ENCODE peak calls at places on chromosomes 2 and 18, in six cellular contexts. One of them, this sample, is unnamed.

GRCh38 chr2:204691911-204692510 is 146.7 kb downstream of the PARD3B start:
- DNase-seq in CD8-positive, alpha-beta T cell: no peak
- DNase-seq in HepG2: peak; percentile 75
- DNase-seq in breast epithelium: peak; percentile 55
- DNase-seq in lower lobe of right lung: no peak
- DNase-seq in psoas muscle: no peak
- DNase-seq in this sample: peak; percentile 58

GRCh38 chr2:62587616-62588015 is 81.6 kb upstream of the TMEM17 start:
- DNase-seq in CD8-positive, alpha-beta T cell: no peak
- DNase-seq in HepG2: no peak
- DNase-seq in lower lobe of right lung: no peak
- DNase-seq in breast epithelium: no peak
- DNase-seq in psoas muscle: no peak
- DNase-seq in this sample: no peak

GRCh38 chr2:43344911-43345373 is 118.5 kb upstream of the ZFP36L2 start:
- DNase-seq in CD8-positive, alpha-beta T cell: no peak
- DNase-seq in breast epithelium: no peak
- DNase-seq in HepG2: no peak
- DNase-seq in lower lobe of right lung: no peak
- DNase-seq in psoas muscle: no peak
- DNase-seq in this sample: no peak

GRCh38 chr2:151482310-151482709 is 72.6 kb downstream of the RIF1 start:
- DNase-seq in CD8-positive, alpha-beta T cell: no peak
- DNase-seq in lower lobe of right lung: peak; percentile 51
- DNase-seq in HepG2: no peak
- DNase-seq in breast epithelium: no peak
- DNase-seq in psoas muscle: no peak
- DNase-seq in this sample: no peak

GRCh38 chr18:3903341-3903740 is 453.4 kb downstream of the TGIF1 start:
- DNase-seq in breast epithelium: no peak
- DNase-seq in lower lobe of right lung: no peak
- DNase-seq in CD8-positive, alpha-beta T cell: no peak
- DNase-seq in HepG2: no peak
- DNase-seq in psoas muscle: no peak
- DNase-seq in this sample: no peak

GRCh38 chr18:62183578-62184195 is 3.2 kb downstream of the PIGN start:
- DNase-seq in HepG2: peak; percentile 44
- DNase-seq in breast epithelium: no peak
- DNase-seq in CD8-positive, alpha-beta T cell: peak; percentile 18
- DNase-seq in psoas muscle: no peak
- DNase-seq in lower lobe of right lung: no peak
- DNase-seq in this sample: peak; percentile 6

GRCh38 chr18:54710519-54711281 is 117.6 kb upstream of the RAB27B start:
- DNase-seq in HepG2: no peak
- DNase-seq in psoas muscle: no peak
- DNase-seq in CD8-positive, alpha-beta T cell: no peak
- DNase-seq in breast epithelium: no peak
- DNase-seq in lower lobe of right lung: no peak
- DNase-seq in this sample: no peak

GRCh38 chr2:120620025-120620793 is 115.5 kb upstream of the GLI2 start:
- DNase-seq in psoas muscle: no peak
- DNase-seq in HepG2: no peak
- DNase-seq in lower lobe of right lung: no peak
- DNase-seq in breast epithelium: no peak
- DNase-seq in CD8-positive, alpha-beta T cell: no peak
- DNase-seq in this sample: peak; percentile 71

GRCh38 chr2:147636238-147636887 is 208.5 kb upstream of the ACVR2A start:
- DNase-seq in psoas muscle: no peak
- DNase-seq in HepG2: no peak
- DNase-seq in breast epithelium: no peak
- DNase-seq in CD8-positive, alpha-beta T cell: no peak
- DNase-seq in lower lobe of right lung: no peak
- DNase-seq in this sample: no peak

GRCh38 chr2:17851731-17852585 is 26.5 kb upstream of the KCNS3 start:
- DNase-seq in HepG2: peak; percentile 45
- DNase-seq in lower lobe of right lung: peak; percentile 53
- DNase-seq in CD8-positive, alpha-beta T cell: no peak
- DNase-seq in breast epithelium: peak; percentile 26
- DNase-seq in psoas muscle: peak; percentile 75
- DNase-seq in this sample: peak; percentile 55

GRCh38 chr18:77059294-77059916 is 73.2 kb downstream of the MBP start:
- DNase-seq in lower lobe of right lung: no peak
- DNase-seq in breast epithelium: no peak
- DNase-seq in psoas muscle: no peak
- DNase-seq in CD8-positive, alpha-beta T cell: no peak
- DNase-seq in HepG2: peak; percentile 65
- DNase-seq in this sample: peak; percentile 72

GRCh38 chr2:133146893-133147292 is 421.4 kb downstream of the NCKAP5 start:
- DNase-seq in breast epithelium: no peak
- DNase-seq in CD8-positive, alpha-beta T cell: no peak
- DNase-seq in psoas muscle: no peak
- DNase-seq in lower lobe of right lung: no peak
- DNase-seq in HepG2: no peak
- DNase-seq in this sample: no peak

GRCh38 chr2:132670961-132671781 is 1.2 kb upstream of the LYPD1 start:
- DNase-seq in breast epithelium: no peak
- DNase-seq in lower lobe of right lung: no peak
- DNase-seq in psoas muscle: no peak
- DNase-seq in HepG2: no peak
- DNase-seq in CD8-positive, alpha-beta T cell: no peak
- DNase-seq in this sample: peak; percentile 33

GRCh38 chr2:190986221-190986953 is 27.6 kb downstream of the STAT1 start:
- DNase-seq in breast epithelium: no peak
- DNase-seq in lower lobe of right lung: no peak
- DNase-seq in CD8-positive, alpha-beta T cell: no peak
- DNase-seq in psoas muscle: no peak
- DNase-seq in HepG2: no peak
- DNase-seq in this sample: no peak

GRCh38 chr2:212940816-212941215 is 210.6 kb downstream of the IKZF2 start:
- DNase-seq in CD8-positive, alpha-beta T cell: no peak
- DNase-seq in HepG2: no peak
- DNase-seq in psoas muscle: no peak
- DNase-seq in breast epithelium: peak; percentile 66
- DNase-seq in lower lobe of right lung: no peak
- DNase-seq in this sample: peak; percentile 90

GRCh38 chr2:211149731-211150130 is 593.3 kb downstream of the CPS1 start:
- DNase-seq in HepG2: no peak
- DNase-seq in lower lobe of right lung: no peak
- DNase-seq in breast epithelium: no peak
- DNase-seq in psoas muscle: no peak
- DNase-seq in CD8-positive, alpha-beta T cell: no peak
- DNase-seq in this sample: no peak

DNA sequence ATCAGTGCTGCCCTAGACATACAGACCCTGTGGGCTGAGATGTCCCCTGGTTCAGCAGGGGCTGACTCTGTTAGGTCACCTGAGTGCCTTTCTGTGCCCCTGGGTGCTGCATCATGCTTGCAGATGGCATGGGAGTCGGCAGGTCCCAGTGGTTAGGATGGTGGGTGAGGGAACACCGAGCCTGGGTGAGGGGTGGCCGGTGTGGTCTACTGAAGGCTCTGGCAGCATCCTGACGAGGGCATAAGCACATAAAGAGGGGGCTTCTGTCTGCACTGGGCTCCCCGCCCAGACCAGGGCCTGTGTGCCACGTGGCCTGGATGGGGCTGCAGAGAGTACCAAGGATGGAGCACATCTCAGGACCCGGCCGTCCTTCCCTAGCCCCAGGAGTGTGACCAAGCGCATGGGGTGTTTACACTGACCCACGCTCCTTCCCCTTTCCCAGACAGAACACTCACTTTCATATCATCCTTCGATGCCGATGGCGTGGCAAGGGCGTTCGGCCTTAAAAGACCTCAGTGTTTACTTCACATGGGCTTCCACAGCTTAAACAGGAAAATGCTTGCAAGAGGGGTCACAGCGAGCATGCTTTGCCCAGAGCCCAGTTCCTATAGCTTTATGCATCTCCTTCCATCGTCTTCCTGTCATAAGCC is 115.1 kb downstream of the STPG4 start:
- DNase-seq in CD8-positive, alpha-beta T cell: no peak
- DNase-seq in lower lobe of right lung: no peak
- DNase-seq in HepG2: no peak
- DNase-seq in breast epithelium: no peak
- DNase-seq in psoas muscle: no peak
- DNase-seq in this sample: no peak
- H3K4me1 ChIP-seq in CD8-positive, alpha-beta T cell: no peaks in the 10 kb centered on the region
- H3K4me1 ChIP-seq in lower lobe of right lung: peaks cover 74% of the 10 kb centered on the region
- H3K4me1 ChIP-seq in HepG2: peaks cover 92% of the 10 kb centered on the region
- H3K4me1 ChIP-seq in breast epithelium: peaks cover 9% of the 10 kb centered on the region
- H3K4me1 ChIP-seq in psoas muscle: peaks cover 77% of the 10 kb centered on the region
- H3K4me1 ChIP-seq in this sample: peaks cover 84% of the 10 kb centered on the region

GRCh38 chr18:45207328-45207727 is 407.9 kb upstream of the SLC14A2 start:
- DNase-seq in CD8-positive, alpha-beta T cell: no peak
- DNase-seq in psoas muscle: no peak
- DNase-seq in lower lobe of right lung: no peak
- DNase-seq in HepG2: no peak
- DNase-seq in breast epithelium: no peak
- DNase-seq in this sample: no peak
- TF ChIP-seq CTCF in CD8-positive, alpha-beta T cell: no peak
- TF ChIP-seq CTCF in psoas muscle: no peak
- TF ChIP-seq CTCF in lower lobe of right lung: no peak
- TF ChIP-seq CTCF in HepG2: no peak
- TF ChIP-seq CTCF in breast epithelium: no peak
- TF ChIP-seq CTCF in this sample: no peak

GRCh38 chr2:99480390-99480789 is 9.4 kb downstream of the REV1 start:
- DNase-seq in lower lobe of right lung: no peak
- DNase-seq in HepG2: no peak
- DNase-seq in breast epithelium: no peak
- DNase-seq in CD8-positive, alpha-beta T cell: no peak
- DNase-seq in psoas muscle: no peak
- DNase-seq in this sample: peak; percentile 57

GRCh38 chr2:99484205-99484604 is 5.6 kb downstream of the REV1 start:
- DNase-seq in breast epithelium: no peak
- DNase-seq in HepG2: no peak
- DNase-seq in lower lobe of right lung: no peak
- DNase-seq in CD8-positive, alpha-beta T cell: no peak
- DNase-seq in psoas muscle: no peak
- DNase-seq in this sample: no peak

GRCh38 chr2:99481527-99481926 is 8.3 kb downstream of the REV1 start:
- DNase-seq in CD8-positive, alpha-beta T cell: no peak
- DNase-seq in breast epithelium: no peak
- DNase-seq in HepG2: no peak
- DNase-seq in psoas muscle: no peak
- DNase-seq in lower lobe of right lung: no peak
- DNase-seq in this sample: no peak

GRCh38 chr2:99478632-99479031 is 11.2 kb downstream of the REV1 start:
- DNase-seq in HepG2: no peak
- DNase-seq in breast epithelium: no peak
- DNase-seq in lower lobe of right lung: no peak
- DNase-seq in psoas muscle: no peak
- DNase-seq in CD8-positive, alpha-beta T cell: no peak
- DNase-seq in this sample: no peak

DNA sequence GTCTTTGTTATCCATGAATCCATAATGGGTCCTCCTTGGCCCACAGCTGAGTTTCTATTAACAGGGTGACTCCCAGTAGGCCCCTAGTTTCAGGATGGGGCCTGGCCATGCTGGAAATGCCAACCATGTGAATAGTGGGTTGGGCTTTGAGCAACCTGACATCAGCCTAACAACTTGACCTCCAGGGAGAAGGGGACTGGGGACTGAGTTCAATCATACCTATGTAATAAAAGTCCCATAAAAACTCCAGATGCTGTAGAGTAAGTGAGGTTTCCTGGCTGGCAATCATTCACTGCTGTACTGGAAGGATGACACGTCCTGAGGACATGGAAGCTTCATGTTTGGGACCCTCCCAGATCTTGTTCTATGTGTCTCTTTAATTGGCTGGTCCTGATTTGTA is 7.9 kb downstream of the REV1 start:
- DNase-seq in lower lobe of right lung: no peak
- DNase-seq in HepG2: peak; percentile 46
- DNase-seq in CD8-positive, alpha-beta T cell: no peak
- DNase-seq in breast epithelium: no peak
- DNase-seq in psoas muscle: no peak
- DNase-seq in this sample: no peak
- H3K4me1 ChIP-seq in lower lobe of right lung: peaks cover 47% of the 10 kb centered on the region
- H3K4me1 ChIP-seq in HepG2: peaks cover 68% of the 10 kb centered on the region
- H3K4me1 ChIP-seq in CD8-positive, alpha-beta T cell: peaks cover 23% of the 10 kb centered on the region
- H3K4me1 ChIP-seq in breast epithelium: peaks cover 4% of the 10 kb centered on the region
- H3K4me1 ChIP-seq in psoas muscle: peaks cover 67% of the 10 kb centered on the region
- H3K4me1 ChIP-seq in this sample: no peaks in the 10 kb centered on the region

GRCh38 chr18:1998121-1998520 is 573.2 kb downstream of the METTL4 start:
- DNase-seq in CD8-positive, alpha-beta T cell: no peak
- DNase-seq in lower lobe of right lung: no peak
- DNase-seq in psoas muscle: no peak
- DNase-seq in HepG2: no peak
- DNase-seq in breast epithelium: no peak
- DNase-seq in this sample: no peak

GRCh38 chr18:2002604-2003003 is 568.7 kb downstream of the METTL4 start:
- DNase-seq in psoas muscle: no peak
- DNase-seq in HepG2: no peak
- DNase-seq in CD8-positive, alpha-beta T cell: no peak
- DNase-seq in breast epithelium: no peak
- DNase-seq in lower lobe of right lung: no peak
- DNase-seq in this sample: no peak

GRCh38 chr18:1999387-1999786 is 571.9 kb downstream of the METTL4 start:
- DNase-seq in psoas muscle: no peak
- DNase-seq in breast epithelium: no peak
- DNase-seq in lower lobe of right lung: no peak
- DNase-seq in CD8-positive, alpha-beta T cell: no peak
- DNase-seq in HepG2: no peak
- DNase-seq in this sample: no peak

DNA sequence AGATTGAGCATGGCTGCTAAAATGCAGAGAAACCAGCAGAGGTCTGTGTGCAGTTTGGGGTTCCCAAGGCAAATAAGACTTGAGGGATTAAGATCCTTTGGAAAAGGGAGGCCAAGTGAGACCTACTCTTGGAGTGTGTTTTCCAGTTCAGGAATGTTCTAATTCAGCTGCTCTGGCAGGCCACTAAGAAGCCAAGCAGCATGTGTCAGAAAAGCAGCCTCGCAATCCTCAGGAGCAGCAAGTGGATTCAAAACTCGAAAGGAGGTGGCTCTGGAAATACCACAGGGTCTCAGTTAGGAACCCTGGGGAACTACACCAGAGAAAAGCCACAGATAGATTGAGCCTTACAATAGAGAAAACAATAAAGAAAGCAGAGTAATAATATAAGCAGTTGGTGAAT is 569.1 kb downstream of the METTL4 start:
- DNase-seq in psoas muscle: peak; percentile 31
- DNase-seq in lower lobe of right lung: no peak
- DNase-seq in breast epithelium: no peak
- DNase-seq in HepG2: no peak
- DNase-seq in CD8-positive, alpha-beta T cell: no peak
- DNase-seq in this sample: no peak
- TF ChIP-seq CTCF in psoas muscle: no peak
- TF ChIP-seq CTCF in lower lobe of right lung: no peak
- TF ChIP-seq CTCF in breast epithelium: no peak
- TF ChIP-seq CTCF in HepG2: no peak
- TF ChIP-seq CTCF in CD8-positive, alpha-beta T cell: no peak
- TF ChIP-seq CTCF in this sample: no peak

DNA sequence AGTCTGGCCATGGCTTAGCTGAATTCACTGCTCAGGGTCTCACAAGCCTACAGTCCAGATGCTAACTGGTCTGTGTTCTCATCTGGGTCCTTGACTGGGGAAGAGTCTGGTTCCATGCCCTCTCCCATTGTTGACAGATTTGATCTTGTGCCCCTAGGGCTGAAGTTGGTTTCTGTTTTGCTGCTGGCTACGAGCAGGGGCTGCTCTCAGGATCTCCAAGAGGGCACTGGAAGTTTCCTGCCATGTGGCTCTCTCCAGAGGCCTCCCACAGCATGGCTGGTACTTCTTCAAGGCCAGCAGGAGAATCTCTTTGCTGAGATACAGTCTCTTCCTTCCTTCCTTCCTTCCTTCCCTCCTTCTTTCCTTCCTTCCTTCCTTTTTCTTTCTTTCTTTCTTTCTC is 78.1 kb downstream of the SPP2 start:
- DNase-seq in HepG2: no peak
- DNase-seq in breast epithelium: no peak
- DNase-seq in CD8-positive, alpha-beta T cell: no peak
- DNase-seq in lower lobe of right lung: no peak
- DNase-seq in psoas muscle: no peak
- DNase-seq in this sample: no peak
- H3K4me1 ChIP-seq in HepG2: no peaks in the 10 kb centered on the region
- H3K4me1 ChIP-seq in breast epithelium: no peaks in the 10 kb centered on the region
- H3K4me1 ChIP-seq in CD8-positive, alpha-beta T cell: no peaks in the 10 kb centered on the region
- H3K4me1 ChIP-seq in lower lobe of right lung: no peaks in the 10 kb centered on the region
- H3K4me1 ChIP-seq in psoas muscle: no peaks in the 10 kb centered on the region
- H3K4me1 ChIP-seq in this sample: no peaks in the 10 kb centered on the region